ENCODE peak calls at places on chromosomes 13 and 19, in eight cellular contexts. D, L, K, C, P, N, H and Q are unnamed samples. For H3K27me3, the result is how much of the 10 kb centered on the place peaks cover.

GRCh38 chr13:50209646-50210045 is 194.4 kb downstream of the KCNRG start:
- DNase-seq in C (no peak), L (no peak), H (no peak), K (no peak), D (no peak), P (no peak), N (no peak), Q (no peak)

GRCh38 chr13:19601749-19602725 is 31.4 kb upstream of the MPHOSPH8 start:
- DNase-seq in C (peak), L (peak), N (peak), H (no peak), K (no peak), D (peak), P (peak), Q (peak)

GRCh38 chr19:39171479-39172465 is 25.0 kb upstream of the NCCRP1 start:
- DNase-seq in D (peak), N (no peak), H (no peak), P (no peak), C (no peak), K (no peak), L (no peak), Q (no peak)

GRCh38 chr19:41031926-41032325 is 40.8 kb downstream of the CYP2B6 start:
- DNase-seq in K (no peak), P (no peak), D (no peak), N (no peak), L (no peak), C (no peak), H (peak), Q (no peak)

GRCh38 chr13:101951114-101951513 is 450.7 kb downstream of the FGF14 start:
- DNase-seq in P (no peak), H (no peak), C (no peak), N (no peak), D (no peak), K (no peak), L (no peak), Q (no peak)

GRCh38 chr13:32174366-32174765 is 140.8 kb downstream of the ZAR1L start:
- DNase-seq in H (no peak), N (no peak), K (no peak), D (no peak), L (no peak), P (no peak), C (no peak), Q (no peak)

GRCh38 chr19:5067666-5068065 is 98.8 kb downstream of the KDM4B start:
- DNase-seq in L (no peak), N (no peak), D (no peak), P (no peak), H (no peak), K (no peak), C (no peak), Q (no peak)

GRCh38 chr19:20182232-20182785 is 15.3 kb downstream of the ZNF486 start:
- DNase-seq in L (no peak), K (no peak), P (no peak), H (no peak), C (no peak), N (no peak), D (no peak), Q (no peak)

GRCh38 chr19:49393871-49394270 is 5.8 kb downstream of the KASH5 start:
- DNase-seq in P (no peak), K (no peak), H (no peak), N (no peak), L (no peak), D (no peak), C (no peak), Q (no peak)

GRCh38 chr13:112065521-112065866 is 1.5 kb upstream of the SOX1 start:
- DNase-seq in K (no peak), C (no peak), L (no peak), P (peak), N (no peak), H (no peak), D (no peak), Q (no peak)

GRCh38 chr19:11421607-11422098 is 2.5 kb upstream of the RGL3 start:
- DNase-seq in C (peak), D (peak), P (peak), L (no peak), H (no peak), N (no peak), K (no peak), Q (peak)

GRCh38 chr19:7971553-7972520 is 28.4 kb upstream of the TIMM44 start:
- DNase-seq in H (no peak), L (no peak), P (no peak), D (peak), K (no peak), N (peak), C (no peak), Q (no peak)

GRCh38 chr19:56918682-56919307 is 78.3 kb upstream of the PEG3 start:
- DNase-seq in N (no peak), K (no peak), L (peak), C (no peak), P (no peak), D (no peak), H (no peak), Q (no peak)

GRCh38 chr19:35088514-35088913 is 27.1 kb upstream of the FXYD3 start:
- DNase-seq in P (no peak), L (no peak), K (no peak), D (no peak), N (no peak), H (no peak), C (no peak), Q (no peak)

GRCh38 chr19:42467437-42467760 is 24.7 kb upstream of the CXCL17 start:
- DNase-seq in L (no peak), H (no peak), D (no peak), P (no peak), N (no peak), C (no peak), K (no peak), Q (peak)

GRCh38 chr13:35763805-35764170 is 287.3 kb upstream of the MAB21L1 start:
- DNase-seq in K (no peak), P (no peak), C (no peak), N (no peak), H (no peak), L (no peak), D (no peak), Q (no peak)

GRCh38 chr13:52686381-52686780 is 33.7 kb downstream of the SUGT1 start:
- DNase-seq in H (no peak), D (no peak), L (no peak), C (no peak), K (no peak), P (no peak), N (no peak), Q (no peak)

GRCh38 chr13:34878354-34878753 is 63.7 kb upstream of the NBEA start:
- DNase-seq in L (no peak), P (no peak), H (no peak), N (no peak), K (no peak), D (no peak), C (no peak), Q (no peak)

GRCh38 chr13:50386527-50387123 is 371.4 kb downstream of the KCNRG start:
- DNase-seq in H (no peak), C (no peak), N (no peak), D (no peak), P (no peak), K (no peak), L (no peak), Q (no peak)

GRCh38 chr19:55986487-55986886 is at the start of gene NLRP5:
- DNase-seq in C (no peak), D (no peak), N (no peak), H (no peak), L (no peak), K (peak), P (no peak), Q (no peak)

GRCh38 chr13:36666482-36667264 is 7.1 kb upstream of the SERTM1 start:
- DNase-seq in D (no peak), K (no peak), N (no peak), L (no peak), C (no peak), P (no peak), H (no peak), Q (no peak)

GRCh38 chr19:41225238-41226052 is 6.4 kb downstream of the AXL start:
- DNase-seq in N (no peak), D (no peak), C (no peak), L (peak), P (no peak), K (peak), H (peak), Q (peak)

GRCh38 chr19:2992958-2993357 is 15.6 kb downstream of the TLE6 start:
- DNase-seq in L (no peak), H (no peak), K (no peak), C (no peak), P (no peak), N (no peak), D (no peak), Q (no peak)

GRCh38 chr13:74325106-74325505 is 190.9 kb upstream of the KLF12 start:
- DNase-seq in N (no peak), D (no peak), C (no peak), L (peak), P (no peak), K (no peak), H (no peak), Q (no peak)

GRCh38 chr19:1684573-1684912 is 32.1 kb upstream of the TCF3 start:
- DNase-seq in H (no peak), N (no peak), L (no peak), P (no peak), D (no peak), K (no peak), C (no peak), Q (no peak)

GRCh38 chr19:18254546-18255500 is 19.4 kb downstream of the IQCN start:
- DNase-seq in N (peak), H (no peak), L (no peak), P (peak), K (no peak), C (no peak), D (no peak), Q (peak)

GRCh38 chr19:1524206-1524971 is 512 bp downstream of the PLK5 start:
- DNase-seq in H (no peak), P (no peak), D (no peak), C (peak), L (no peak), N (no peak), K (no peak), Q (no peak)

GRCh38 chr19:16435238-16435911 is 36.4 kb downstream of the EPS15L1 start:
- DNase-seq in H (peak), P (no peak), D (no peak), L (no peak), C (no peak), K (no peak), N (no peak), Q (peak)

GRCh38 chr19:17942582-17943283 is 9.9 kb downstream of the CCDC124 start:
- DNase-seq in P (peak), L (no peak), K (no peak), N (no peak), C (peak), H (no peak), D (no peak), Q (no peak)

GRCh38 chr13:36815069-36815468 is 4.0 kb upstream of the RFXAP start:
- DNase-seq in C (peak), K (peak), H (no peak), L (peak), D (no peak), N (peak), P (no peak), Q (no peak)

GRCh38 chr19:1214299-1214861 is 8.8 kb downstream of the STK11 start:
- DNase-seq in D (no peak), H (no peak), C (no peak), N (no peak), L (no peak), P (no peak), K (no peak), Q (no peak)

GRCh38 chr19:21835810-21836444 is at the start of gene ZNF43:
- DNase-seq in K (no peak), H (peak), P (peak), L (peak), C (peak), N (peak), D (peak), Q (peak)

GRCh38 chr19:351976-352625 is 7.5 kb upstream of the MIER2 start:
- DNase-seq in K (no peak), P (no peak), L (no peak), C (no peak), H (no peak), N (no peak), D (peak), Q (no peak)

GRCh38 chr19:17685451-17686026 is 2.6 kb downstream of the UNC13A start:
- DNase-seq in H (no peak), C (no peak), N (no peak), D (no peak), P (peak), K (no peak), L (no peak), Q (no peak)

GRCh38 chr13:49057176-49057575 is 81.5 kb downstream of the FNDC3A start:
- DNase-seq in L (no peak), C (no peak), H (no peak), P (no peak), N (no peak), D (no peak), K (no peak), Q (no peak)

GRCh38 chr13:49053899-49054298 is 78.2 kb downstream of the FNDC3A start:
- DNase-seq in H (no peak), K (no peak), L (no peak), N (no peak), C (no peak), P (no peak), D (no peak), Q (no peak)

GRCh38 chr13:49052801-49053200 is 77.1 kb downstream of the FNDC3A start:
- DNase-seq in P (no peak), D (no peak), L (no peak), C (no peak), N (no peak), K (no peak), H (no peak), Q (no peak)

GRCh38 chr13:49053215-49053614 is 77.5 kb downstream of the FNDC3A start:
- DNase-seq in K (no peak), C (no peak), N (no peak), L (no peak), P (no peak), D (no peak), H (no peak), Q (no peak)

DNA sequence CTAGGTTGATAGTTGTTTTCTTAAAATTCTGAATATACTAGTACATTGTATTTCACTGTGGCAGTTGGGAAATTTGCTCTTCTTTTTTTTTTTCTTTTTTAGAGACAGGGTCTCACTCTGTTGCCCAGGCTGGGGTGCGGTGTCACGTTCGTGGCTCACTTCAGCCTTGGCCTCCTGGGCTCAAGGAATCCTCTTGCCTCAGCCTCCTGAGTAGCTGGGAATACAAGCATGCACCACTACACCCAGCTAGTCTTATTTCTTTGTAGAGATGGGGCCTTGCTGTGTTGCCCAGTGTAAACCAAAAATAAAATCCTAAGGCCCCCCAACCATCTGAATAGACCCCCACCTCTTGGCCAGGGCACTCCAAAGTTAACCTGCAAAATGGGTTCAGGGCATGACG is 79.3 kb downstream of the FNDC3A start:
- DNase-seq in K (no peak), H (no peak), L (no peak), D (no peak), N (no peak), C (no peak), P (no peak), Q (no peak)
- H3K27me3 ChIP-seq in K (under half), H (under half), L (under half), D (under half), N (under half), C (under half), P (under half), Q (under half)

GRCh38 chr13:24039621-24040475 is 120.7 kb upstream of the SPATA13 start:
- DNase-seq in C (no peak), H (no peak), P (no peak), N (no peak), L (no peak), D (no peak), K (no peak), Q (no peak)

GRCh38 chr13:24042710-24043440 is 117.6 kb upstream of the SPATA13 start:
- DNase-seq in K (no peak), H (no peak), L (no peak), N (no peak), P (no peak), D (no peak), C (no peak), Q (no peak)

GRCh38 chr13:24038846-24039330 is 121.6 kb upstream of the SPATA13 start:
- DNase-seq in L (peak), K (no peak), D (no peak), C (no peak), H (peak), N (no peak), P (no peak), Q (peak)

GRCh38 chr13:24041822-24042221 is 118.7 kb upstream of the SPATA13 start:
- DNase-seq in C (no peak), P (no peak), K (no peak), L (no peak), H (no peak), D (no peak), N (no peak), Q (no peak)

DNA sequence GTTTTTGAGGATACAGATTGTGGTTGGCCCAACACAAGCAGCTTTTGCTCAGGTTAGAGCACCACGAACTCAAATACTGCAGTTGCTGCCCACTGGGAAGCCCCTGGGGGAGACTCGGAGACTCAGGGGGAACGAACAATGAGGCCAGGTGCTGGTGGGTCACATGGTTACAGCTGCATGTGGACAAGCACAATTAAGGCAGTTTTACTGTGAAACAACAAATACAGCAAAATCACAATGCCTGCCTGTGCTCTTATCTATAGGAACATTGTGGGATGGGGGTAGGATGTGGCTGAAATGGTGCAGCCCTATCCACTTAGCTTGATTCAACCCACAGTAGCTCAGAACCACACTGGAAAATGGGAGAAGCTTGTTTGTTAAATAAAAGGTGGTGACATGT is 119.7 kb upstream of the SPATA13 start:
- DNase-seq in L (no peak), H (no peak), C (no peak), K (no peak), D (no peak), P (no peak), N (no peak), Q (no peak)
- TF ChIP-seq POLR2AphosphoS5 in L (no peak), H (no peak), C (no peak), K (no peak), D (no peak), P (peak), N (no peak), Q (no peak)

GRCh38 chr19:50494186-50495019 is 16.6 kb downstream of the JOSD2 start:
- DNase-seq in N (no peak), P (no peak), K (no peak), D (peak), C (no peak), H (no peak), L (no peak), Q (no peak)
- H3K27me3 ChIP-seq in N (under half), P (half or more), K (under half), D (under half), C (under half), H (under half), L (under half), Q (under half)

DNA sequence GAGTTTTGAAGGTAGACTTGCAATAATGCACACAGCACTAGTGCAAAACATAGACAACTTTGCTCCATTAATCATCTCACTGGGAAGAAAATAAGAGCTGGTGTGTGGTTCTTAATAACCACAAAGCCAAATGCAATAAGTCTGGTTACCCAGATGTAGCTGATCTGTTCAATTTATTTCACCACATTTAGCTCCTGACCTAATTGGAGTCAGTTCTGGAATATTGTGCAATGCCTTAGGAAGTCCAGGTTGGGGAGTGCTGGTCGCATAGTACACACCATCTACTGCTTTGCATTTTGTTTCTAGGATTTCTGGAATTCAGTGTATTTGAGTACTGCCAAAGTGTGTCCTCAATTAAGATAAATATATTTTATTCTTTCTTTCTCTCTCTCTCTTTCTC is 483.3 kb upstream of the SPRY2 start:
- DNase-seq in D (no peak), C (no peak), K (no peak), H (no peak), L (no peak), P (no peak), N (no peak), Q (no peak)
- TF ChIP-seq POLR2AphosphoS5 in D (no peak), C (no peak), K (no peak), H (no peak), L (no peak), P (no peak), N (no peak), Q (peak)

DNA sequence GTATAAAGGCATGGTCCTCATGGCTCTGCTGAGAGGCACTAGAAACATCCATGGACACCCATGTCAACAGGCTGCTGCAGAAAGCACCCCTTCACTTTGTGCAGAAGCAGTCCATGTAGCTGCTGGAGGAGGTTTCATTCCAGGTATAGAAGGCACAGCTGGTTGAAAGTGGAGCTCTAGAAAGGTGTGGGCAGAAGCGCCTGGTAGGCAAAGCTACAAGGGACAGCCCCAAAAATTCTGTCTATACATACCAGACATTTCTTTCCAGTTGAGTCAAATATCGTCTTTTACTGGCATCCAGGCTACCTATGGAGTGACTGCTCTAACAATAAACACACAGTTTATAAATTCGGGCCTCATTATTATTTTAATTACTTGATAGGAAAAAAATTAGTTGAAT is 129.3 kb downstream of the ENOX1 start:
- DNase-seq in H (no peak), N (no peak), L (no peak), K (no peak), C (no peak), P (no peak), D (no peak), Q (no peak)
- H3K27me3 ChIP-seq in H (under half), N (under half), L (under half), K (under half), C (under half), P (under half), D (under half), Q (under half)

DNA sequence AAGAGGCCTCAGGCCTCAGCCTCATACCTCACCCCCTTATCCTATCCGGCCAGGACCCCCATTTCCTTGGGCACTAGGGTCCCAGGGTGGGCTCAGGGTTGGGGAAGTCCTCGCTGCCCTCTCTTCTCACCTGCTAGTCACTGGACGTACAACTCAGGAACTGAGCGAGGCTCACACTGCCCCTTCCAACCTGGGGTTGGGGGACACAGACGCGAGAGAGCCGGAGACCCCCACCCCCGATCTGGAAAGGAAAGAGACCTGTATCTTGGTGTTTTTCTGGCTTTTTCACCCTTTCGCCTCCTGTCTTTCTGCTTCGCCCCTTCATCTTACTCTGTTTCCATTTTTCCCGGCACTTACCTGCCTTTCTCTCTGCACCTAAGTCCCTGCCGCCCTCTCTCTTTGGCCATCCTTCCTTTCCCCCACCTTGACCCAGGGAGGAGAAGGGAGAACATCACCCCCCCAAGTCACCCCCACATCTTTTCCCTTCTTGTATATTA is 36.4 kb downstream of the ZSWIM4 start:
- DNase-seq in L (no peak), C (no peak), K (no peak), N (no peak), P (no peak), H (no peak), D (no peak), Q (no peak)
- TF ChIP-seq POLR2AphosphoS5 in L (no peak), C (no peak), K (peak), N (no peak), P (no peak), H (no peak), D (no peak), Q (no peak)